ENCODE peak calls at places on chromosomes 4 and X, in five cellular contexts. L is fibroblast of lung, V is GM23248, Z is cardiac muscle cell, J is ascending aorta. Y is an unnamed sample.

GRCh38 chr4:142585411-142585810 is 260.7 kb downstream of the INPP4B start:
- DNase-seq in J (no peak), V (peak; percentile 57), L (peak; percentile 10), Z (peak; percentile 36), Y (no peak)

GRCh38 chr4:153634737-153635353 is 49.2 kb upstream of the TLR2 start:
- DNase-seq in L (peak; percentile 17), J (no peak), Z (peak; percentile 51), V (peak; percentile 47), Y (no peak)

GRCh38 chrX:2272337-2272736 is 228.4 kb downstream of the DHRSX start:
- DNase-seq in Z (no peak), L (no peak), J (no peak), V (no peak), Y (no peak)

GRCh38 chr4:52657630-52658501 is 1.2 kb downstream of the USP46 start:
- DNase-seq in Z (peak; percentile 55), L (peak; percentile 39), J (no peak), V (peak; percentile 49), Y (no peak)

GRCh38 chrX:29295987-29296680 is 708.9 kb downstream of the IL1RAPL1 start:
- DNase-seq in L (peak; percentile 50), J (no peak), Z (peak; percentile 54), V (peak; percentile 5), Y (no peak)

GRCh38 chr4:167100120-167100519 is 134.2 kb downstream of the SPOCK3 start:
- DNase-seq in V (peak; percentile 17), J (no peak), Z (peak; percentile 17), L (peak; percentile 62), Y (peak; percentile 22)

GRCh38 chr4:103415801-103416200 is 217.7 kb upstream of the CENPE start:
- DNase-seq in L (no peak), J (no peak), Z (no peak), V (no peak), Y (no peak)

GRCh38 chr4:38509551-38509950 is 154.4 kb upstream of the KLF3 start:
- DNase-seq in V (no peak), L (no peak), Z (no peak), J (no peak), Y (no peak)

GRCh38 chr4:159296061-159296460 is 193.2 kb downstream of the RAPGEF2 start:
- DNase-seq in V (peak; percentile 70), L (peak; percentile 77), Z (no peak), J (no peak), Y (no peak)

GRCh38 chrX:40570346-40571093 is 10.2 kb upstream of the ATP6AP2 start:
- DNase-seq in V (no peak), J (no peak), Z (peak; percentile 3), L (no peak), Y (no peak)

GRCh38 chr4:111512081-111512774 is 633.0 kb upstream of the FAM241A start:
- DNase-seq in L (peak; percentile 95), V (peak; percentile 94), Z (peak; percentile 89), J (no peak), Y (peak; percentile 2)

GRCh38 chr4:169810325-169811323 is 52.9 kb upstream of the HPF1 start:
- DNase-seq in J (no peak), L (peak; percentile 69), Z (peak; percentile 87), V (peak; percentile 82), Y (no peak)

GRCh38 chr4:149785686-149786431 is 29.8 kb downstream of the IQCM start:
- DNase-seq in V (peak; percentile 45), Z (peak; percentile 39), J (no peak), L (peak; percentile 70), Y (peak; percentile 24)

GRCh38 chrX:11097920-11098319 is 13.2 kb upstream of the HCCS start:
- DNase-seq in J (no peak), Z (no peak), L (no peak), V (no peak), Y (no peak)

GRCh38 chrX:120468071-120468470 is 1.0 kb downstream of the LAMP2 start:
- DNase-seq in Z (no peak), J (no peak), V (no peak), L (no peak), Y (no peak)

GRCh38 chr4:150145090-150145949 is 67.1 kb downstream of the DCLK2 start:
- DNase-seq in V (peak; percentile 20), Z (no peak), L (peak; percentile 74), J (no peak), Y (peak; percentile 22)

GRCh38 chrX:38462257-38462656 is 99.1 kb upstream of the TSPAN7 start:
- DNase-seq in L (no peak), Z (no peak), J (no peak), V (no peak), Y (no peak)

DNA sequence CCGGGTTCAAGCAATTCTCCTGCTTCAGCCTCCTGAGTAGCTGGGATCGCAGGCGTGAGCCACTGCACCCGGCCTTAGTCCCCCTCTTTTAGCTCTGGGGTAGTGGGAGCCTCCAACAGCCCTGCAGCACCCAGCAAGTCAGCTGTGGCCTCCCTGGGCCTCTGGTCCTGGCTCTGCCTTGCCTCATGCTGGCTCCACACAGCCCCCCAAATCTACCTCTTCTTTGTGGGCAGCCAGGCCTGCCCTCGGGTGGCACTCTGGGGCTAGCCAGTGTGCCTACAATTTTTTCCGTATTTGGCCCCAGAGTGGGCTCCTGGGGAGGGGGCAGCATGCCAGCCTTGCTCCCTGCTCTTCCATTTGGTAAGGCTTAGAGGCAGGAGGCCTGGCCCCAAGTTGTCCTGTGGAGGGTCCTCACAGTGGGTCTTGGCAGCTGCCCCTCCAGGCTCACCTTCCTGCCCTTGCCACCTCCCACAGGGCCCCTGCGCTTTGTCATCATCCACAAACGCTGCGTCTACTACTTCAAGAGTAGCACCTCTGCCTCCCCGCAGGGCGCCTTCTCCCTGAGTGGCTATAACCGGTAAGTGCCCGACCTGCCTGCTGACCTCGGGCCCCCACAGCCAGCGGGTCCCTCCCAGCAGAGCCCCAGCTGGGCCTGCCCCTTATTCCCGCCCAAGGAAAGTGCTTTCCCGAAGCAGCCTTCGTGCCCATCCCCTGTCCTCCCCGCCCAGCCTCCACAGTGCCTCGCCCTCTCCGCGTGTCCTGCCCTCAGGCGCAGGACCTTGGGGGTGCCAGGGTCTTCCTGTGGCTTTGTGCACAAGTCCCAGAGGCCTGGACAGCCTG is 21.0 kb upstream of the ADD1 start:
- DNase-seq in Z (no peak), L (no peak), J (no peak), V (no peak), Y (no peak)
- H3K4me3 ChIP-seq in Z (no peak overlapping the region), L (no peak overlapping the region), J (no peak overlapping the region), V (no peak overlapping the region), Y (no peak overlapping the region)

GRCh38 chr4:3464911-3465697 is 2.0 kb downstream of the DOK7 start:
- DNase-seq in V (no peak), Z (no peak), L (no peak), J (no peak), Y (no peak)
- H3K27me3 ChIP-seq in V (peaks cover 3% of the 10 kb centered on the region), Z (no peaks in the 10 kb centered on the region), L (peaks cover 15% of the 10 kb centered on the region), J (no peaks in the 10 kb centered on the region), Y (no peaks in the 10 kb centered on the region)

DNA sequence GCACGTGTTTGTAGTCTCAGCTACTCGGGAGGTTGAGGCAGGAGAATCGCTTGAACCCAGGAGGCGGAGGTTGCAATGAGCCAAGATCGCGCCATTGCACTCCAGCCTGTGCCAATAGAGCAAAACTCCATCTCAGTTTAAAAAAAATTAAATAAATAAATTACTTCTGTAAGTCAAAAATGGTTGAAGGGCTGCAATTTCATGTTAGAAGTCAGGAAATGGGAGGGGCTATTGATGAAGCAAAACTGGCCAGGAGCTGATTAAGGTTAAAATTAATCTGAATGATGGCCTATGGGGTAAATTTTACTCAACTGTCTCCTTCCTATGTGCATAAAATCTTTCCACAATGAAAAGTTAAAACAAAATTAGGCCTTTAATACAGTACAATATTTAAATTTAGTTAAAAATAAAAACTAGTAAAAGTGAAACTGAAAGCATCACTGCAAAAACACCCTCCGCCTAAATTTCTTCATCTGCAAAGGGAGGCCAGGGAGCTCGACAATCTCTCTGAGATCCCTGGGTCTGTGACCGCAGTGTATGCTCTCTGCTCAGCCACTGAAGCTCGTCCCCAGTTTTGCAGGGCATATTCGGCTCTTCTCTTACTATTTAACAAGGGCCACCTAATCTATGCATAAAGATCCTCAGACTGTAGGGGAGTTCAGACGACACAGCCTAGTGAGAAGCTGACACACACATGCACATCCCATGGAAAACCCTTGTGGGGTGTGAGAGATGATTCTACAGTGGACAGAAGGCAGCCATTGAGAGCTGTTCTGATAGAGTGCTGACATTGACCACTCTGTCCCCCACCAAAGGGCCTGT is 57.2 kb downstream of the IRF2 start:
- DNase-seq in V (peak; percentile 49), Z (peak; percentile 28), J (no peak), L (no peak), Y (no peak)
- H3K4me3 ChIP-seq in V (peak overlapping the region; percentile 43), Z (no peak overlapping the region), J (peak overlapping the region; percentile 29), L (peak overlapping the region; percentile 32), Y (no peak overlapping the region)

DNA sequence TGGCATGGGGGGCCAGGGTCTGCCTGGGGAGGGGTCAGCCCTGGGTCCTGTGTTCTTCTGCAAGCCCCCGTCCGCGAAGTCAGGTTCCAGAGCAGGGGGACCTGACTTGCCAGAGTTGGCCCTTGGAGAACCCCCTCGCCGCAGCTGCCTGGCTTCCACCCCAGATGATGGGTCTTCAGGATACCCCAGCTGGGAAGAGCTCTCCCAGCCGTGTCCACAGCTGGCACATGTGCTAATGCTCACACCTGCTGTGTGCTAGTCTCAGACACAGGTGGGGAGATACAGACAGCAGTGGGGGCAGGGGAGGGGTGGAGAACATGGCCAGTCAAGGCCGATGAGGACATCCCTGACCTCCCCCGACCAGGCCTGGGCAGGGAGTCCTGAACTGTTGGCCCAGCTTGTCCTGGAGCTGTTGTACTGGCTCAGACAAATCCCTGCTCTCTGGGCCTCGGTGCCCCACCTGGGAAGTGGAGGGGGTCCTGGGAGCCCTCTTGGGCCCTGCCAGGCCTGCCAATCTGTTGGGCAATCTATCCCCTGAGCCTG is 3.5 kb downstream of the ADRA2C start:
- DNase-seq in L (no peak), Z (no peak), V (no peak), J (no peak), Y (no peak)
- H3K27me3 ChIP-seq in L (peaks cover 13% of the 10 kb centered on the region), Z (peaks cover 22% of the 10 kb centered on the region), V (peaks cover 60% of the 10 kb centered on the region), J (no peaks in the 10 kb centered on the region), Y (no peaks in the 10 kb centered on the region)

GRCh38 chr4:186725422-186726149 is 1.9 kb upstream of the FAT1 start:
- DNase-seq in V (peak; percentile 93), J (no peak), L (peak; percentile 87), Z (peak; percentile 91), Y (peak; percentile 71)

GRCh38 chr4:186727977-186728519 is 4.4 kb upstream of the FAT1 start:
- DNase-seq in V (peak; percentile 23), Z (peak; percentile 50), J (no peak), L (no peak), Y (no peak)

GRCh38 chr4:186726150-186726439 is 2.4 kb upstream of the FAT1 start:
- DNase-seq in J (no peak), V (no peak), Z (no peak), L (no peak), Y (no peak)

GRCh38 chr4:186727149-186727976 is 3.7 kb upstream of the FAT1 start:
- DNase-seq in Z (no peak), V (peak; percentile 12), L (peak; percentile 50), J (no peak), Y (no peak)

GRCh38 chr4:186726440-186727148 is 2.9 kb upstream of the FAT1 start:
- DNase-seq in Z (peak; percentile 88), V (peak; percentile 89), J (peak; percentile 13), L (peak; percentile 84), Y (peak; percentile 63)
- H3K4me3 ChIP-seq in Z (peak overlapping the region; percentile 75), V (peak overlapping the region; percentile 88), J (peak overlapping the region; percentile 84), L (peak overlapping the region; percentile 94), Y (peak overlapping the region; percentile 69)

GRCh38 chr4:173546776-173547175 is 16.7 kb upstream of the HAND2 start:
- DNase-seq in L (no peak), J (no peak), Z (no peak), V (no peak), Y (no peak)
- H3K27me3 ChIP-seq in L (no peaks in the 10 kb centered on the region), J (no peaks in the 10 kb centered on the region), Z (peaks cover under 1% of the 10 kb centered on the region), V (no peaks in the 10 kb centered on the region), Y (no peaks in the 10 kb centered on the region)